ENCODE peak calls at places on chromosomes 13 and 19, in seven cellular contexts. B is mesendoderm, E is NCI-H2081, T is HCT116, M is ovary, X is cardiac muscle cell, I is NCI-H1105. N is an unnamed sample.

GRCh38 chr19:30074096-30074495 is 132.1 kb downstream of the URI1 start:
- DNase-seq in B (no peak), E (no peak), T (no peak), M (no peak), X (no peak), I (no peak), N (no peak)

GRCh38 chr13:91162180-91162579 is 185.3 kb upstream of the MIR17HG start:
- DNase-seq in B (peak; percentile 73), E (no peak), T (no peak), M (no peak), X (no peak), I (no peak), N (no peak)

GRCh38 chr19:2041686-2042484 is 9.2 kb downstream of the MKNK2 start:
- DNase-seq in B (peak; percentile 98), E (peak; percentile 96), T (peak; percentile 82), M (peak; percentile 99), X (peak; percentile 96), I (peak; percentile 97), N (no peak)

GRCh38 chr19:32397736-32398135 is 7.8 kb upstream of the DPY19L3 start:
- DNase-seq in B (peak; percentile 2), E (no peak), T (no peak), M (no peak), X (peak; percentile 78), I (no peak), N (no peak)

GRCh38 chr19:29478578-29479565 is 46.9 kb upstream of the VSTM2B start:
- DNase-seq in B (peak; percentile 85), E (no peak), T (peak; percentile 3), M (no peak), X (no peak), I (peak; percentile 7), N (no peak)

GRCh38 chr13:112348642-112349345 is 27.4 kb upstream of the SPACA7 start:
- DNase-seq in B (no peak), E (no peak), T (no peak), M (no peak), X (no peak), I (no peak), N (no peak)

GRCh38 chr19:5336195-5336965 is 4.2 kb downstream of the PTPRS start:
- DNase-seq in B (no peak), E (no peak), T (no peak), M (no peak), X (no peak), I (no peak), N (no peak)

GRCh38 chr13:29101404-29101803 is 281.3 kb downstream of the MTUS2 start:
- DNase-seq in B (no peak), E (no peak), T (no peak), M (no peak), X (no peak), I (no peak), N (no peak)

GRCh38 chr13:99803141-99803540 is 168.4 kb downstream of the ZIC5 start:
- DNase-seq in B (no peak), E (no peak), T (no peak), M (no peak), X (no peak), I (no peak), N (no peak)

GRCh38 chr19:11560404-11560988 is 1.5 kb upstream of the ELOF1 start:
- DNase-seq in B (peak; percentile 89), E (peak; percentile 74), T (peak; percentile 77), M (no peak), X (peak; percentile 81), I (peak; percentile 74), N (peak; percentile 51)

GRCh38 chr19:8194528-8195275 is 14.5 kb upstream of the CERS4 start:
- DNase-seq in B (no peak), E (no peak), T (no peak), M (no peak), X (peak; percentile 33), I (no peak), N (no peak)

GRCh38 chr13:63184693-63185092 is 1769.0 kb upstream of the PCDH20 start:
- DNase-seq in B (peak; percentile 97), E (no peak), T (peak; percentile 24), M (no peak), X (peak; percentile 48), I (no peak), N (no peak)

GRCh38 chr19:2070436-2070827 is 19.4 kb upstream of the MKNK2 start:
- DNase-seq in B (no peak), E (no peak), T (no peak), M (no peak), X (no peak), I (no peak), N (no peak)

GRCh38 chr13:50576156-50576555 is 267.3 kb downstream of the DLEU7 start:
- DNase-seq in B (no peak), E (peak; percentile 93), T (no peak), M (no peak), X (no peak), I (peak; percentile 84), N (no peak)

GRCh38 chr13:88125055-88125454 is 453.9 kb downstream of the SLITRK5 start:
- DNase-seq in B (no peak), E (no peak), T (no peak), M (no peak), X (no peak), I (no peak), N (no peak)

GRCh38 chr19:33064117-33064777 is 441 bp downstream of the RHPN2 start:
- DNase-seq in B (peak; percentile 45), E (peak; percentile 60), T (no peak), M (peak; percentile 45), X (peak; percentile 15), I (peak; percentile 33), N (no peak)

GRCh38 chr19:32233091-32233490 is 112.3 kb upstream of the ZNF507 start:
- DNase-seq in B (no peak), E (no peak), T (no peak), M (no peak), X (no peak), I (no peak), N (no peak)

GRCh38 chr13:41942462-41943094 is 18.3 kb downstream of the VWA8 start:
- DNase-seq in B (peak; percentile 88), E (no peak), T (no peak), M (no peak), X (peak; percentile 70), I (no peak), N (no peak)

GRCh38 chr19:42191855-42192254 is 25.6 kb downstream of the DEDD2 start:
- DNase-seq in B (no peak), E (peak; percentile 66), T (peak; percentile 80), M (no peak), X (peak; percentile 45), I (no peak), N (peak; percentile 42)

GRCh38 chr13:94431569-94431968 is 47.9 kb downstream of the DCT start:
- DNase-seq in B (no peak), E (no peak), T (no peak), M (no peak), X (peak; percentile 83), I (no peak), N (no peak)

GRCh38 chr13:110352735-110353134 is 45.7 kb downstream of the COL4A2 start:
- DNase-seq in B (no peak), E (no peak), T (no peak), M (no peak), X (no peak), I (no peak), N (no peak)

GRCh38 chr13:110425444-110425780 is 118.3 kb downstream of the COL4A2 start:
- DNase-seq in B (no peak), E (no peak), T (no peak), M (no peak), X (no peak), I (no peak), N (no peak)

GRCh38 chr13:32837307-32837972 is 178.8 kb upstream of the KL start:
- DNase-seq in B (no peak), E (peak; percentile 48), T (no peak), M (no peak), X (no peak), I (no peak), N (peak; percentile 27)

GRCh38 chr13:110503979-110504499 is 57.5 kb downstream of the RAB20 start:
- DNase-seq in B (no peak), E (no peak), T (no peak), M (no peak), X (no peak), I (no peak), N (no peak)

GRCh38 chr13:110047511-110047910 is 259.4 kb downstream of the COL4A1 start:
- DNase-seq in B (no peak), E (peak; percentile 32), T (no peak), M (peak; percentile 34), X (peak; percentile 99), I (peak; percentile 94), N (no peak)